ENCODE peak calls at places on chromosomes 13 and 19, in eight cellular contexts. D is WTC11; L is OCI-M1; T is CD4-positive, CD25-positive, alpha-beta regulatory T cell; K is cardiac fibroblast; Y is fibroblast of lung; W is activated CD4-positive, alpha-beta T cell treated with anti-CD3 and anti-CD28 coated beads, Interleukin-2, amount 50 U/mL, for 1 hour; A is NCI-H1105. G is an unnamed sample.

GRCh38 chr19:55279376-55279772 is 536 bp downstream of the HSPBP1 start:
- DNase-seq in D (no peak), L (no peak), T (no peak), K (no peak), Y (no peak), W (no peak), A (no peak), G (no peak)

GRCh38 chr13:39900106-39900750 is 244.8 kb downstream of the COG6 start:
- DNase-seq in D (no peak), L (no peak), T (no peak), K (peak), Y (peak), W (no peak), A (no peak), G (no peak)

GRCh38 chr13:70723732-70724131 is 615.5 kb upstream of the KLHL1 start:
- DNase-seq in D (no peak), L (peak), T (no peak), K (no peak), Y (peak), W (no peak), A (peak), G (no peak)

GRCh38 chr13:24627090-24627714 is 53.0 kb upstream of the ATP12A start:
- DNase-seq in D (peak), L (peak), T (no peak), K (peak), Y (no peak), W (no peak), A (no peak), G (no peak)

GRCh38 chr13:73429691-73430090 is 370.9 kb downstream of the KLF5 start:
- DNase-seq in D (no peak), L (no peak), T (no peak), K (peak), Y (peak), W (no peak), A (no peak), G (no peak)

GRCh38 chr13:23436680-23437079 is 3.2 kb upstream of the SACS start:
- DNase-seq in D (no peak), L (no peak), T (no peak), K (no peak), Y (no peak), W (no peak), A (no peak), G (no peak)

GRCh38 chr19:38409631-38410133 is 6.8 kb downstream of the FAM98C start:
- DNase-seq in D (no peak), L (no peak), T (no peak), K (peak), Y (peak), W (no peak), A (no peak), G (no peak)

GRCh38 chr19:46890423-46891170 is 29.8 kb downstream of the ARHGAP35 start:
- DNase-seq in D (no peak), L (no peak), T (no peak), K (peak), Y (peak), W (no peak), A (no peak), G (no peak)

GRCh38 chr19:42284641-42285341 is 15.7 kb downstream of the CIC start:
- DNase-seq in D (no peak), L (peak), T (no peak), K (no peak), Y (no peak), W (no peak), A (no peak), G (no peak)

GRCh38 chr13:49308977-49309408 is 61.3 kb downstream of the CDADC1 start:
- DNase-seq in D (no peak), L (no peak), T (no peak), K (no peak), Y (no peak), W (no peak), A (no peak), G (no peak)

GRCh38 chr13:102830646-102831045 is 15.2 kb upstream of the ERCC5 start:
- DNase-seq in D (no peak), L (no peak), T (no peak), K (peak), Y (peak), W (no peak), A (no peak), G (no peak)

GRCh38 chr13:88068316-88068715 is 397.1 kb downstream of the SLITRK5 start:
- DNase-seq in D (no peak), L (no peak), T (no peak), K (no peak), Y (peak), W (no peak), A (no peak), G (no peak)

GRCh38 chr19:10870501-10870954 is 825 bp upstream of the CARM1 start:
- DNase-seq in D (no peak), L (no peak), T (no peak), K (no peak), Y (no peak), W (no peak), A (no peak), G (no peak)

GRCh38 chr19:42038675-42039074 is 31.3 kb downstream of the GRIK5 start:
- DNase-seq in D (no peak), L (no peak), T (no peak), K (peak), Y (no peak), W (no peak), A (no peak), G (no peak)

GRCh38 chr13:75896271-75896670 is 260.1 kb downstream of the LMO7 start:
- DNase-seq in D (no peak), L (no peak), T (no peak), K (no peak), Y (peak), W (no peak), A (no peak), G (no peak)

GRCh38 chr13:67438465-67438864 is 208.3 kb upstream of the PCDH9 start:
- DNase-seq in D (no peak), L (peak), T (no peak), K (no peak), Y (no peak), W (no peak), A (no peak), G (no peak)

GRCh38 chr13:28181413-28181812 is 43.1 kb downstream of the PAN3 start:
- DNase-seq in D (no peak), L (no peak), T (no peak), K (peak), Y (peak), W (no peak), A (no peak), G (no peak)

GRCh38 chr19:2051771-2052704 is 994 bp upstream of the MKNK2 start:
- DNase-seq in D (no peak), L (no peak), T (peak), K (peak), Y (no peak), W (peak), A (no peak), G (no peak)

GRCh38 chr19:42253245-42254082 is 1.5 kb downstream of the ERF start:
- DNase-seq in D (peak), L (peak), T (peak), K (peak), Y (peak), W (peak), A (no peak), G (peak)

GRCh38 chr13:93977986-93978385 is 501.5 kb downstream of the DCT start:
- DNase-seq in D (no peak), L (no peak), T (no peak), K (peak), Y (peak), W (no peak), A (no peak), G (no peak)

GRCh38 chr19:2381151-2381822 is 21.2 kb downstream of the TMPRSS9 start:
- DNase-seq in D (no peak), L (no peak), T (no peak), K (peak), Y (peak), W (no peak), A (no peak), G (no peak)

GRCh38 chr19:18286973-18287635 is 5.7 kb upstream of the JUND start:
- DNase-seq in D (peak), L (no peak), T (no peak), K (no peak), Y (no peak), W (no peak), A (no peak), G (no peak)